ENCODE peak calls at places on chromosomes 4 and X, in seven cellular contexts. C is stimulated activated CD4-positive, alpha-beta T cell treated with anti-CD3 and anti-CD28 coated beads, Interleukin-2, amount 100 ng/mL, for 24 hours; G is iris pigment epithelial cell; J is T-cell; U is NAMALWA; M is HCEC 1CT; O is cardiac fibroblast. A is an unnamed sample.

GRCh38 chrX:10050481-10050880 is 83.3 kb downstream of the CLDN34 start:
- DNase-seq in J (no peak), O (peak), C (no peak), G (no peak), M (no peak), U (no peak), A (no peak)

GRCh38 chr4:23788027-23788426 is 101.8 kb downstream of the PPARGC1A start:
- DNase-seq in C (no peak), U (no peak), G (no peak), O (no peak), J (no peak), M (no peak), A (no peak)

GRCh38 chrX:103215768-103216085 is 819 bp downstream of the BEX4 start:
- DNase-seq in O (no peak), C (no peak), U (no peak), M (peak), G (peak), J (no peak), A (no peak)

GRCh38 chr4:56818797-56819196 is 2.7 kb downstream of the SPINK2 start:
- DNase-seq in O (no peak), C (no peak), J (no peak), U (no peak), G (no peak), M (no peak), A (no peak)

GRCh38 chr4:26525136-26525535 is 34.9 kb upstream of the CCKAR start:
- DNase-seq in G (peak), J (no peak), C (no peak), O (peak), M (peak), U (no peak), A (no peak)

GRCh38 chrX:133287860-133288259 is 69.7 kb upstream of the TFDP3 start:
- DNase-seq in C (no peak), O (no peak), J (no peak), M (no peak), G (no peak), U (no peak), A (no peak)

GRCh38 chrX:129361566-129361965 is 161.7 kb downstream of the SMARCA1 start:
- DNase-seq in U (no peak), J (no peak), O (no peak), G (no peak), C (no peak), M (no peak), A (no peak)

GRCh38 chr4:109649872-109650271 is 53.4 kb downstream of the CASP6 start:
- DNase-seq in U (no peak), M (no peak), J (no peak), G (no peak), O (no peak), C (no peak), A (no peak)

GRCh38 chrX:40266490-40267333 is 169.0 kb upstream of the BCOR start:
- DNase-seq in O (peak), G (peak), U (no peak), M (peak), J (peak), C (peak), A (peak)

GRCh38 chrX:154840856-154841255 is 6.4 kb upstream of the SMIM9 start:
- DNase-seq in U (peak), G (peak), M (peak), O (peak), J (no peak), C (no peak), A (no peak)

GRCh38 chr4:53899544-53900274 is 164.7 kb downstream of the CHIC2 start:
- DNase-seq in U (no peak), G (peak), M (peak), J (no peak), O (peak), C (no peak), A (no peak)

GRCh38 chr4:115171220-115171619 is 57.8 kb upstream of the NDST4 start:
- DNase-seq in U (no peak), C (no peak), G (no peak), M (no peak), J (no peak), O (no peak), A (no peak)

GRCh38 chr4:24105183-24106039 is 215.6 kb upstream of the PPARGC1A start:
- DNase-seq in J (no peak), O (peak), U (no peak), C (no peak), M (peak), G (peak), A (no peak)

GRCh38 chrX:43666301-43666912 is 10.3 kb downstream of the MAOA start:
- DNase-seq in J (no peak), G (no peak), M (no peak), C (no peak), O (no peak), U (no peak), A (no peak)

GRCh38 chr4:123825596-123826291 is 429.1 kb downstream of the SPRY1 start:
- DNase-seq in U (no peak), J (no peak), O (peak), M (peak), G (peak), C (no peak), A (no peak)

GRCh38 chr4:7876096-7876993 is 63.3 kb downstream of the AFAP1 start:
- DNase-seq in G (peak), O (peak), C (peak), M (peak), U (peak), J (peak), A (peak)

GRCh38 chr4:5553801-5554200 is 154.6 kb downstream of the EVC2 start:
- DNase-seq in M (no peak), G (no peak), O (no peak), J (no peak), U (no peak), C (no peak), A (no peak)

GRCh38 chrX:134658421-134658896 is at the start of gene PLAC1:
- DNase-seq in G (no peak), U (no peak), C (no peak), M (no peak), O (no peak), J (no peak), A (no peak)

GRCh38 chr4:153573881-153574807 is 108.0 kb downstream of the TMEM131L start:
- DNase-seq in G (peak), O (peak), J (peak), U (peak), M (peak), C (peak), A (peak)

GRCh38 chrX:107716045-107716684 is 59.4 kb downstream of the TSC22D3 start:
- DNase-seq in G (no peak), M (peak), C (peak), U (no peak), O (peak), J (no peak), A (no peak)

GRCh38 chr4:181822005-181822375 is 421.2 kb upstream of the TENM3 start:
- DNase-seq in C (no peak), M (no peak), J (no peak), G (peak), O (no peak), U (no peak), A (no peak)

GRCh38 chrX:109732319-109732779 is 708 bp downstream of the ACSL4 start:
- DNase-seq in O (peak), G (peak), U (peak), J (no peak), M (peak), C (no peak), A (no peak)

GRCh38 chr4:2484993-2485392 is 16.1 kb downstream of the RNF4 start:
- DNase-seq in C (peak), U (peak), O (peak), G (peak), M (no peak), J (peak), A (peak)

GRCh38 chrX:139200793-139201192 is 329.7 kb upstream of the F9 start:
- DNase-seq in G (peak), J (no peak), M (peak), U (no peak), O (no peak), C (no peak), A (no peak)

A was measured in activated T-helper 1 cell treated with Interleukin-2 at 50 U/mL for 16 hours.